ENCODE peak calls at places on chromosomes 12 and 14, in five cellular contexts. S, D, Y, H and T are unnamed samples.
A peak's percentile ranks its signal among the peaks of the same experiment; 100 is the strongest.

GRCh38 chr12:127054531-127054930 is 1212.4 kb upstream of the TMEM132C start:
- DNase-seq in S (no peak), Y (no peak), D (no peak), H (no peak), T (no peak)

GRCh38 chr12:128387811-128388422 is 120.9 kb downstream of the TMEM132C start:
- DNase-seq in H (peak; percentile 44), D (peak; percentile 84), Y (peak; percentile 27), S (peak; percentile 12), T (peak; percentile 56)

GRCh38 chr14:93031505-93032300 is 84.0 kb downstream of the ITPK1 start:
- DNase-seq in H (no peak), Y (no peak), S (no peak), D (no peak), T (no peak)

GRCh38 chr14:68824517-68825347 is 31.9 kb upstream of the ZFP36L1 start:
- DNase-seq in H (peak; percentile 90), Y (peak; percentile 80), S (peak; percentile 81), D (peak; percentile 96), T (peak; percentile 57)

GRCh38 chr14:60165547-60165876 is 314 bp upstream of the DHRS7 start:
- DNase-seq in H (no peak), Y (no peak), D (no peak), S (no peak), T (no peak)

GRCh38 chr14:68918612-68919011 is 60.5 kb downstream of the ACTN1 start:
- DNase-seq in Y (no peak), S (no peak), D (no peak), H (no peak), T (no peak)

GRCh38 chr12:122204829-122205589 is 1.5 kb downstream of the B3GNT4 start:
- DNase-seq in Y (no peak), D (peak; percentile 76), H (no peak), S (no peak), T (no peak)

GRCh38 chr14:77264466-77265186 is 6.4 kb downstream of the NGB start:
- DNase-seq in H (no peak), D (no peak), Y (no peak), S (no peak), T (no peak)

GRCh38 chr14:32666310-32666709 is 272.4 kb upstream of the NPAS3 start:
- DNase-seq in H (no peak), Y (no peak), D (no peak), S (no peak), T (no peak)

GRCh38 chr12:931591-931990 is 17.9 kb downstream of the RAD52 start:
- DNase-seq in S (no peak), D (no peak), H (no peak), Y (no peak), T (no peak)

GRCh38 chr14:43792980-43793379 is 714.1 kb downstream of the FSCB start:
- DNase-seq in H (no peak), D (no peak), Y (no peak), S (no peak), T (no peak)

GRCh38 chr12:56157201-56158028 is 744 bp upstream of the MYL6 start:
- DNase-seq in D (peak; percentile 96), S (peak; percentile 82), H (peak; percentile 87), Y (peak; percentile 92), T (peak; percentile 87)

GRCh38 chr12:92505373-92506340 is 197.1 kb upstream of the PLEKHG7 start:
- DNase-seq in Y (no peak), H (no peak), S (peak; percentile 70), D (peak; percentile 90), T (peak; percentile 79)

GRCh38 chr12:2998789-2999264 is 39.6 kb downstream of the TEAD4 start:
- DNase-seq in Y (no peak), D (no peak), S (peak; percentile 82), H (no peak), T (peak; percentile 47)

GRCh38 chr12:130715996-130716917 is at the start of gene RIMBP2:
- DNase-seq in D (peak; percentile 84), H (peak; percentile 44), Y (no peak), S (no peak), T (no peak)

GRCh38 chr14:104106471-104106991 is 21.0 kb downstream of the ASPG start:
- DNase-seq in D (peak; percentile 82), Y (no peak), S (no peak), H (no peak), T (no peak)

GRCh38 chr12:563250-563781 is 99.9 kb downstream of the NINJ2 start:
- DNase-seq in H (no peak), Y (no peak), D (no peak), S (no peak), T (peak; percentile 98)

GRCh38 chr12:6871052-6871957 is 1.8 kb downstream of the SPSB2 start:
- DNase-seq in S (no peak), H (peak; percentile 82), Y (no peak), D (no peak), T (peak; percentile 55)

GRCh38 chr12:123937707-123938600 is 34.7 kb downstream of the CCDC92 start:
- DNase-seq in Y (no peak), H (no peak), S (no peak), D (no peak), T (peak; percentile 31)

GRCh38 chr12:40168001-40168400 is 56.8 kb upstream of the LRRK2 start:
- DNase-seq in D (no peak), S (no peak), H (no peak), Y (no peak), T (no peak)

GRCh38 chr12:6965714-6966113 is 4.8 kb downstream of the PHB2 start:
- DNase-seq in S (no peak), H (no peak), D (peak; percentile 83), Y (no peak), T (no peak)

GRCh38 chr14:20356422-20356821 is 13.0 kb downstream of the PARP2 start:
- DNase-seq in H (no peak), Y (no peak), D (no peak), S (no peak), T (no peak)

GRCh38 chr12:108854055-108854452 is 3.3 kb downstream of the SSH1 start:
- DNase-seq in Y (peak; percentile 6), H (peak; percentile 82), S (peak; percentile 45), D (no peak), T (peak; percentile 61)

GRCh38 chr12:26119391-26119981 is 5.4 kb downstream of the BHLHE41 start:
- DNase-seq in D (no peak), Y (peak; percentile 24), H (peak; percentile 79), S (no peak), T (peak; percentile 86)

GRCh38 chr14:90274808-90275454 is 18.6 kb downstream of the PSMC1 start:
- DNase-seq in Y (no peak), D (peak; percentile 66), H (no peak), S (no peak), T (peak; percentile 22)

GRCh38 chr14:80425686-80426085 is 214.4 kb upstream of the DIO2 start:
- DNase-seq in Y (no peak), D (no peak), S (peak; percentile 25), H (peak; percentile 92), T (no peak)

GRCh38 chr12:120689397-120690082 is 2.6 kb downstream of the MLEC start:
- DNase-seq in S (no peak), Y (peak; percentile 41), H (no peak), D (no peak), T (peak; percentile 37)

GRCh38 chr12:101044512-101045074 is 165.4 kb downstream of the SLC5A8 start:
- DNase-seq in S (no peak), Y (no peak), H (no peak), D (no peak), T (no peak)

DNA sequence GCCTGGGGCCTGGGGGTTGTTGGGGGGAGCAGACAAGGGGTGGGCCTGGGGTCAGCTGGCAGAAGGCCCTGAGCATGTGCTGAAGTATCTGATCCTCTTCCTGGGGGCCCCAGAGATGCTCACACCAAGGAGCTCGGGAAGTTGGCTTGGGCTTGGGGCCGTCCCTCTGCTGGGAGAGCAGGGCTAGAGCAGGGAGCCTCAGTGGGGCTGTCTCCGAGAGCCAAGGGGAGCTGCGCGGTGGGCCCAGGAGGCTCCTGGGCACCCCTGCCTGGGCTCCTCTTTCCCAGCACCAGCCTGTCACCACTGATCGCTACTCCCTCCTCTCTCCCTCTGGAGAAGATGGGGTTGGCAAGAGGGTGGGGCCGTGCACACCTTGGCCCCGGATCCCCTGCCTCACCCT is 28.3 kb downstream of the BEGAIN start:
- DNase-seq in Y (no peak), D (no peak), S (no peak), H (no peak), T (no peak)
- TF ChIP-seq CTCF in Y (no peak), D (no peak), S (no peak), H (no peak), T (no peak)

DNA sequence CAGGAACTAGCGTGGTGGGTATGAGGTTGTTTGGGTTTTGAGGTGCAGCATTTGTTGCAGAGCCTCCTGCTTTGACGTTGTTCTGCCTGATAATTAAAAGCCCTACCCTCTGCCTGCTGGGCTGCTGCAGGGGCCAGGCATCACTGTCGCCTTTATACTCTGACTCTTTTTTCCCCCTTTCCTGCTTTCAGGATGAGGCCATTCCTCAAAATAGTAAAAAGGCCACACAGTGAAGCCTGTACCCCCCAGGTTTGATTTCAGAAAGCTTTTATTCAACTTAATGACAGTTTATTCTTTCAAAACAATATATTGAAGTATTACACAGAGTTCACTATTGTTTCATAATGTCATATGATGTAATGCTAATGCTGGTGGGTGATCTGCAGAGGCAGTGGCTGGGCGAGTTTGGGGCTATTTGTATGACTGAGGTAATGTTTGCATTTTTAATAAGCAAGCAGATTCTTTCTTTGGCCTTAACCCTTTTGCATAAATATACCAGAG is 9.1 kb downstream of the BORCS5 start:
- DNase-seq in D (no peak), S (no peak), Y (no peak), H (no peak), T (peak; percentile 38)
- TF ChIP-seq POLR2A in D (no peak), S (no peak), Y (no peak), H (no peak), T (no peak)

DNA sequence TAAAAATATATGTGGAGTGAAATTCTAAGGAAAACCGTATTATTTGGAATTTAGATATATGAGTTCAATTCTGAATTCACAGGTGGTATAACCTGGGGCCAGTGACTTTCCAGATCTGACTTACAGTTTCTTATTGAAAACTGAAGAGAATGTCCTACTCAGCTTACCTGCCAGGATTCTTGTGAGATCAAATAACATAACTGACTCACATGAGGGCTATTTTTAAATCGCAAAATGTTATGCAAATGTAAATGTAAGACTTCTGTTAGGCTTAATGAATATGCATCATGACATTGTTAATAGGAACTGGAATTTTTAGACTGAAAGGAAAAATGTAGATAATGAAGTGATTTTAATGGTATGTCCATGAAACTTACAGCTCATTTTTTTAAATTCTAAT is 1142.1 kb downstream of the FLRT2 start:
- DNase-seq in Y (no peak), D (no peak), H (no peak), S (no peak), T (no peak)
- TF ChIP-seq CTCF in Y (no peak), D (no peak), H (no peak), S (no peak), T (no peak)

GRCh38 chr14:88553886-88554457 is 835 bp downstream of the PTPN21 start:
- DNase-seq in H (no peak), S (peak; percentile 13), Y (no peak), D (no peak), T (no peak)
- TF ChIP-seq POLR2A in H (no peak), S (no peak), Y (no peak), D (no peak), T (no peak)

GRCh38 chr12:12715128-12715458 is 2.1 kb upstream of the CDKN1B start:
- DNase-seq in Y (no peak), H (no peak), D (no peak), S (no peak), T (no peak)

GRCh38 chr12:12716151-12716844 is 870 bp upstream of the CDKN1B start:
- DNase-seq in S (peak; percentile 21), H (peak; percentile 30), Y (peak; percentile 63), D (no peak), T (no peak)

GRCh38 chr12:12713932-12714275 is 3.3 kb upstream of the CDKN1B start:
- DNase-seq in S (no peak), D (no peak), Y (no peak), H (no peak), T (no peak)

GRCh38 chr12:12715459-12716150 is 1.6 kb upstream of the CDKN1B start:
- DNase-seq in H (peak; percentile 12), Y (no peak), D (no peak), S (peak; percentile 21), T (peak; percentile 81)

GRCh38 chr12:12714276-12715001 is 2.7 kb upstream of the CDKN1B start:
- DNase-seq in S (peak; percentile 49), D (no peak), H (peak; percentile 68), Y (no peak), T (peak; percentile 31)
- TF ChIP-seq CTCF in S (peak; percentile 49), D (no peak), H (peak; percentile 57), Y (peak; percentile 61), T (no peak)